ENCODE peak calls at places on chromosome 21, in ten cellular contexts. Y, C, X, T, Z, P, B, U, W and H are unnamed samples.

GRCh38 chr21:18493420-18493819 is 89.8 kb upstream of the TMPRSS15 start:
- DNase-seq in Y (no peak), C (no peak), X (no peak), T (no peak), Z (peak), P (no peak), B (no peak), U (no peak), W (no peak), H (no peak)

GRCh38 chr21:45403825-45404725 is 890 bp upstream of the COL18A1 start:
- DNase-seq in Y (no peak), C (no peak), X (peak), T (no peak), Z (peak), P (peak), B (peak), U (peak), W (peak), H (no peak)

GRCh38 chr21:45594721-45595489 is 48.6 kb upstream of the PCBP3 start:
- DNase-seq in Y (no peak), C (no peak), X (no peak), T (no peak), Z (no peak), P (peak), B (no peak), U (no peak), W (no peak), H (no peak)

GRCh38 chr21:31900121-31900895 is 27.5 kb downstream of the HUNK start:
- DNase-seq in Y (no peak), C (no peak), X (no peak), T (no peak), Z (no peak), P (no peak), B (no peak), U (peak), W (no peak), H (no peak)

GRCh38 chr21:31294691-31295090 is 49.4 kb downstream of the TIAM1 start:
- DNase-seq in Y (no peak), C (no peak), X (no peak), T (no peak), Z (no peak), P (no peak), B (no peak), U (no peak), W (no peak), H (no peak)

GRCh38 chr21:43012596-43012995 is 38.2 kb downstream of the PKNOX1 start:
- DNase-seq in Y (no peak), C (no peak), X (no peak), T (no peak), Z (peak), P (no peak), B (no peak), U (no peak), W (no peak), H (no peak)

GRCh38 chr21:34970566-34970965 is 78.5 kb downstream of the RUNX1 start:
- DNase-seq in Y (no peak), C (no peak), X (no peak), T (no peak), Z (no peak), P (no peak), B (no peak), U (no peak), W (no peak), H (no peak)

GRCh38 chr21:37130971-37131370 is 57.9 kb downstream of the TTC3 start:
- DNase-seq in Y (no peak), C (no peak), X (no peak), T (no peak), Z (peak), P (no peak), B (no peak), U (no peak), W (no peak), H (no peak)